ENCODE peak calls at places on chromosome 18, in seven cellular contexts. One of them, this sample, is unnamed.

GRCh38 chr18:46333371-46334199 is 229.4 kb downstream of the HAUS1 start:
- DNase-seq in right cardiac atrium: peak; percentile 31
- DNase-seq in stimulated activated CD4-positive, alpha-beta T cell treated with anti-CD3 and anti-CD28 coated beads, Interleukin-2, amount 100 ng/mL, for 48 hours: no peak
- DNase-seq in activated B cell treated with CpG ODN at 0.5 μM for 24 hours: no peak
- DNase-seq in stimulated activated CD8-positive, alpha-beta memory T cell treated with anti-CD3 and anti-CD28 coated beads, Interleukin-2, amount 100 ng/mL, for 1 hour: no peak
- DNase-seq in CD4-positive, alpha-beta T cell: no peak
- DNase-seq in naive B cell: no peak
- DNase-seq in this sample: no peak

GRCh38 chr18:23136326-23137092 is 1.2 kb downstream of the CABLES1 start:
- DNase-seq in right cardiac atrium: peak; percentile 50
- DNase-seq in stimulated activated CD4-positive, alpha-beta T cell treated with anti-CD3 and anti-CD28 coated beads, Interleukin-2, amount 100 ng/mL, for 48 hours: peak; percentile 11
- DNase-seq in activated B cell treated with CpG ODN at 0.5 μM for 24 hours: peak; percentile 21
- DNase-seq in stimulated activated CD8-positive, alpha-beta memory T cell treated with anti-CD3 and anti-CD28 coated beads, Interleukin-2, amount 100 ng/mL, for 1 hour: no peak
- DNase-seq in CD4-positive, alpha-beta T cell: no peak
- DNase-seq in naive B cell: peak; percentile 20
- DNase-seq in this sample: no peak

GRCh38 chr18:42758851-42759250 is 356.6 kb downstream of the RIT2 start:
- DNase-seq in right cardiac atrium: no peak
- DNase-seq in stimulated activated CD4-positive, alpha-beta T cell treated with anti-CD3 and anti-CD28 coated beads, Interleukin-2, amount 100 ng/mL, for 48 hours: no peak
- DNase-seq in activated B cell treated with CpG ODN at 0.5 μM for 24 hours: no peak
- DNase-seq in stimulated activated CD8-positive, alpha-beta memory T cell treated with anti-CD3 and anti-CD28 coated beads, Interleukin-2, amount 100 ng/mL, for 1 hour: no peak
- DNase-seq in CD4-positive, alpha-beta T cell: no peak
- DNase-seq in naive B cell: no peak
- DNase-seq in this sample: no peak

GRCh38 chr18:35051978-35052377 is 10.8 kb downstream of the MAPRE2 start:
- DNase-seq in right cardiac atrium: no peak
- DNase-seq in stimulated activated CD4-positive, alpha-beta T cell treated with anti-CD3 and anti-CD28 coated beads, Interleukin-2, amount 100 ng/mL, for 48 hours: no peak
- DNase-seq in activated B cell treated with CpG ODN at 0.5 μM for 24 hours: no peak
- DNase-seq in stimulated activated CD8-positive, alpha-beta memory T cell treated with anti-CD3 and anti-CD28 coated beads, Interleukin-2, amount 100 ng/mL, for 1 hour: no peak
- DNase-seq in CD4-positive, alpha-beta T cell: no peak
- DNase-seq in naive B cell: no peak
- DNase-seq in this sample: no peak

GRCh38 chr18:54169710-54170403 is 54.6 kb downstream of the MBD2 start:
- DNase-seq in right cardiac atrium: no peak
- DNase-seq in stimulated activated CD4-positive, alpha-beta T cell treated with anti-CD3 and anti-CD28 coated beads, Interleukin-2, amount 100 ng/mL, for 48 hours: no peak
- DNase-seq in activated B cell treated with CpG ODN at 0.5 μM for 24 hours: no peak
- DNase-seq in stimulated activated CD8-positive, alpha-beta memory T cell treated with anti-CD3 and anti-CD28 coated beads, Interleukin-2, amount 100 ng/mL, for 1 hour: no peak
- DNase-seq in CD4-positive, alpha-beta T cell: no peak
- DNase-seq in naive B cell: no peak
- DNase-seq in this sample: no peak

GRCh38 chr18:6521804-6522418 is 107.2 kb upstream of the L3MBTL4 start:
- DNase-seq in right cardiac atrium: no peak
- DNase-seq in stimulated activated CD4-positive, alpha-beta T cell treated with anti-CD3 and anti-CD28 coated beads, Interleukin-2, amount 100 ng/mL, for 48 hours: peak; percentile 0
- DNase-seq in activated B cell treated with CpG ODN at 0.5 μM for 24 hours: no peak
- DNase-seq in stimulated activated CD8-positive, alpha-beta memory T cell treated with anti-CD3 and anti-CD28 coated beads, Interleukin-2, amount 100 ng/mL, for 1 hour: no peak
- DNase-seq in CD4-positive, alpha-beta T cell: no peak
- DNase-seq in naive B cell: no peak
- DNase-seq in this sample: no peak

GRCh38 chr18:12744103-12744502 is 41.3 kb downstream of the PSMG2 start:
- DNase-seq in right cardiac atrium: no peak
- DNase-seq in stimulated activated CD4-positive, alpha-beta T cell treated with anti-CD3 and anti-CD28 coated beads, Interleukin-2, amount 100 ng/mL, for 48 hours: no peak
- DNase-seq in activated B cell treated with CpG ODN at 0.5 μM for 24 hours: no peak
- DNase-seq in stimulated activated CD8-positive, alpha-beta memory T cell treated with anti-CD3 and anti-CD28 coated beads, Interleukin-2, amount 100 ng/mL, for 1 hour: no peak
- DNase-seq in CD4-positive, alpha-beta T cell: no peak
- DNase-seq in naive B cell: peak; percentile 35
- DNase-seq in this sample: no peak

GRCh38 chr18:48418409-48419267 is 9.5 kb upstream of the ZBTB7C start:
- DNase-seq in right cardiac atrium: no peak
- DNase-seq in stimulated activated CD4-positive, alpha-beta T cell treated with anti-CD3 and anti-CD28 coated beads, Interleukin-2, amount 100 ng/mL, for 48 hours: no peak
- DNase-seq in activated B cell treated with CpG ODN at 0.5 μM for 24 hours: no peak
- DNase-seq in stimulated activated CD8-positive, alpha-beta memory T cell treated with anti-CD3 and anti-CD28 coated beads, Interleukin-2, amount 100 ng/mL, for 1 hour: no peak
- DNase-seq in CD4-positive, alpha-beta T cell: no peak
- DNase-seq in naive B cell: no peak
- DNase-seq in this sample: no peak

GRCh38 chr18:8474661-8475060 is 134.6 kb upstream of the RAB12 start:
- DNase-seq in right cardiac atrium: no peak
- DNase-seq in stimulated activated CD4-positive, alpha-beta T cell treated with anti-CD3 and anti-CD28 coated beads, Interleukin-2, amount 100 ng/mL, for 48 hours: no peak
- DNase-seq in activated B cell treated with CpG ODN at 0.5 μM for 24 hours: no peak
- DNase-seq in stimulated activated CD8-positive, alpha-beta memory T cell treated with anti-CD3 and anti-CD28 coated beads, Interleukin-2, amount 100 ng/mL, for 1 hour: no peak
- DNase-seq in CD4-positive, alpha-beta T cell: no peak
- DNase-seq in naive B cell: no peak
- DNase-seq in this sample: no peak

GRCh38 chr18:10798727-10799435 is 273.1 kb downstream of the NAPG start:
- DNase-seq in right cardiac atrium: no peak
- DNase-seq in stimulated activated CD4-positive, alpha-beta T cell treated with anti-CD3 and anti-CD28 coated beads, Interleukin-2, amount 100 ng/mL, for 48 hours: no peak
- DNase-seq in activated B cell treated with CpG ODN at 0.5 μM for 24 hours: no peak
- DNase-seq in stimulated activated CD8-positive, alpha-beta memory T cell treated with anti-CD3 and anti-CD28 coated beads, Interleukin-2, amount 100 ng/mL, for 1 hour: no peak
- DNase-seq in CD4-positive, alpha-beta T cell: no peak
- DNase-seq in naive B cell: no peak
- DNase-seq in this sample: no peak

GRCh38 chr18:58004317-58004716 is 39.7 kb upstream of the NEDD4L start:
- DNase-seq in right cardiac atrium: no peak
- DNase-seq in stimulated activated CD4-positive, alpha-beta T cell treated with anti-CD3 and anti-CD28 coated beads, Interleukin-2, amount 100 ng/mL, for 48 hours: no peak
- DNase-seq in activated B cell treated with CpG ODN at 0.5 μM for 24 hours: no peak
- DNase-seq in stimulated activated CD8-positive, alpha-beta memory T cell treated with anti-CD3 and anti-CD28 coated beads, Interleukin-2, amount 100 ng/mL, for 1 hour: no peak
- DNase-seq in CD4-positive, alpha-beta T cell: no peak
- DNase-seq in naive B cell: no peak
- DNase-seq in this sample: no peak

GRCh38 chr18:79496978-79497637 is 101.4 kb downstream of the NFATC1 start:
- DNase-seq in right cardiac atrium: peak; percentile 24
- DNase-seq in stimulated activated CD4-positive, alpha-beta T cell treated with anti-CD3 and anti-CD28 coated beads, Interleukin-2, amount 100 ng/mL, for 48 hours: no peak
- DNase-seq in activated B cell treated with CpG ODN at 0.5 μM for 24 hours: no peak
- DNase-seq in stimulated activated CD8-positive, alpha-beta memory T cell treated with anti-CD3 and anti-CD28 coated beads, Interleukin-2, amount 100 ng/mL, for 1 hour: no peak
- DNase-seq in CD4-positive, alpha-beta T cell: no peak
- DNase-seq in naive B cell: peak; percentile 72
- DNase-seq in this sample: no peak

GRCh38 chr18:4704766-4705165 is 249.7 kb upstream of the DLGAP1 start:
- DNase-seq in right cardiac atrium: no peak
- DNase-seq in stimulated activated CD4-positive, alpha-beta T cell treated with anti-CD3 and anti-CD28 coated beads, Interleukin-2, amount 100 ng/mL, for 48 hours: no peak
- DNase-seq in activated B cell treated with CpG ODN at 0.5 μM for 24 hours: no peak
- DNase-seq in stimulated activated CD8-positive, alpha-beta memory T cell treated with anti-CD3 and anti-CD28 coated beads, Interleukin-2, amount 100 ng/mL, for 1 hour: no peak
- DNase-seq in CD4-positive, alpha-beta T cell: no peak
- DNase-seq in naive B cell: no peak
- DNase-seq in this sample: no peak

GRCh38 chr18:59460060-59460395 is 101.0 kb upstream of the LMAN1 start:
- DNase-seq in right cardiac atrium: no peak
- DNase-seq in stimulated activated CD4-positive, alpha-beta T cell treated with anti-CD3 and anti-CD28 coated beads, Interleukin-2, amount 100 ng/mL, for 48 hours: no peak
- DNase-seq in activated B cell treated with CpG ODN at 0.5 μM for 24 hours: no peak
- DNase-seq in stimulated activated CD8-positive, alpha-beta memory T cell treated with anti-CD3 and anti-CD28 coated beads, Interleukin-2, amount 100 ng/mL, for 1 hour: no peak
- DNase-seq in CD4-positive, alpha-beta T cell: no peak
- DNase-seq in naive B cell: no peak
- DNase-seq in this sample: no peak

GRCh38 chr18:32289480-32290075 is 99.7 kb downstream of the MEP1B start:
- DNase-seq in right cardiac atrium: no peak
- DNase-seq in stimulated activated CD4-positive, alpha-beta T cell treated with anti-CD3 and anti-CD28 coated beads, Interleukin-2, amount 100 ng/mL, for 48 hours: peak; percentile 27
- DNase-seq in activated B cell treated with CpG ODN at 0.5 μM for 24 hours: no peak
- DNase-seq in stimulated activated CD8-positive, alpha-beta memory T cell treated with anti-CD3 and anti-CD28 coated beads, Interleukin-2, amount 100 ng/mL, for 1 hour: no peak
- DNase-seq in CD4-positive, alpha-beta T cell: no peak
- DNase-seq in naive B cell: no peak
- DNase-seq in this sample: no peak

GRCh38 chr18:74299746-74300145 is 8.0 kb upstream of the CYB5A start:
- DNase-seq in right cardiac atrium: no peak
- DNase-seq in stimulated activated CD4-positive, alpha-beta T cell treated with anti-CD3 and anti-CD28 coated beads, Interleukin-2, amount 100 ng/mL, for 48 hours: no peak
- DNase-seq in activated B cell treated with CpG ODN at 0.5 μM for 24 hours: no peak
- DNase-seq in stimulated activated CD8-positive, alpha-beta memory T cell treated with anti-CD3 and anti-CD28 coated beads, Interleukin-2, amount 100 ng/mL, for 1 hour: no peak
- DNase-seq in CD4-positive, alpha-beta T cell: no peak
- DNase-seq in naive B cell: no peak
- DNase-seq in this sample: no peak

GRCh38 chr18:79626905-79627749 is 52.5 kb upstream of the CTDP1 start:
- DNase-seq in right cardiac atrium: no peak
- DNase-seq in stimulated activated CD4-positive, alpha-beta T cell treated with anti-CD3 and anti-CD28 coated beads, Interleukin-2, amount 100 ng/mL, for 48 hours: no peak
- DNase-seq in activated B cell treated with CpG ODN at 0.5 μM for 24 hours: no peak
- DNase-seq in stimulated activated CD8-positive, alpha-beta memory T cell treated with anti-CD3 and anti-CD28 coated beads, Interleukin-2, amount 100 ng/mL, for 1 hour: no peak
- DNase-seq in CD4-positive, alpha-beta T cell: no peak
- DNase-seq in naive B cell: no peak
- DNase-seq in this sample: no peak

GRCh38 chr18:906416-907170 is 1.9 kb downstream of the ADCYAP1 start:
- DNase-seq in right cardiac atrium: no peak
- DNase-seq in stimulated activated CD4-positive, alpha-beta T cell treated with anti-CD3 and anti-CD28 coated beads, Interleukin-2, amount 100 ng/mL, for 48 hours: no peak
- DNase-seq in activated B cell treated with CpG ODN at 0.5 μM for 24 hours: no peak
- DNase-seq in stimulated activated CD8-positive, alpha-beta memory T cell treated with anti-CD3 and anti-CD28 coated beads, Interleukin-2, amount 100 ng/mL, for 1 hour: no peak
- DNase-seq in CD4-positive, alpha-beta T cell: no peak
- DNase-seq in naive B cell: no peak
- DNase-seq in this sample: no peak

GRCh38 chr18:21230436-21230835 is 11.6 kb upstream of the GREB1L start:
- DNase-seq in right cardiac atrium: no peak
- DNase-seq in stimulated activated CD4-positive, alpha-beta T cell treated with anti-CD3 and anti-CD28 coated beads, Interleukin-2, amount 100 ng/mL, for 48 hours: no peak
- DNase-seq in activated B cell treated with CpG ODN at 0.5 μM for 24 hours: no peak
- DNase-seq in stimulated activated CD8-positive, alpha-beta memory T cell treated with anti-CD3 and anti-CD28 coated beads, Interleukin-2, amount 100 ng/mL, for 1 hour: no peak
- DNase-seq in CD4-positive, alpha-beta T cell: no peak
- DNase-seq in naive B cell: no peak
- DNase-seq in this sample: no peak

This sample was measured in activated T-helper 1 cell treated with Interleukin-2 at 50 U/mL for 16 hours.